ENCODE peak calls at places on chromosome 12, in nine cellular contexts. B is GM12878, D is GM20000, P is mammary epithelial cell, J is AG10803, R is HFFc6, N is kidney, H is heart left ventricle, C is endothelial cell. X is an unnamed sample.

GRCh38 chr12:79452906-79453305 is 237.9 kb downstream of the PAWR start:
- DNase-seq in N (no peak), J (no peak), C (no peak), B (no peak), H (no peak), P (no peak), D (no peak), R (no peak), X (no peak)

GRCh38 chr12:110426300-110426910 is 22.9 kb upstream of the ANAPC7 start:
- DNase-seq in D (no peak), N (no peak), P (no peak), H (no peak), R (no peak), B (no peak), C (no peak), J (peak; percentile 58), X (no peak)

GRCh38 chr12:108091351-108091750 is 37.7 kb upstream of the WSCD2 start:
- DNase-seq in N (no peak), H (no peak), P (no peak), J (no peak), D (no peak), C (no peak), R (no peak), B (no peak), X (no peak)

GRCh38 chr12:121894633-121895032 is 6.0 kb downstream of the PSMD9 start:
- DNase-seq in R (peak; percentile 10), J (peak; percentile 48), B (no peak), P (no peak), H (no peak), N (no peak), C (no peak), D (no peak), X (no peak)

GRCh38 chr12:112936927-112937326 is 1.3 kb upstream of the OAS3 start:
- DNase-seq in H (no peak), D (no peak), N (no peak), P (peak; percentile 92), B (no peak), C (no peak), R (no peak), J (no peak), X (no peak)

GRCh38 chr12:96912261-96912660 is 5.2 kb downstream of the NEDD1 start:
- DNase-seq in D (no peak), B (no peak), H (no peak), R (no peak), P (no peak), J (no peak), N (no peak), C (no peak), X (no peak)

GRCh38 chr12:85642810-85643209 is 193.4 kb downstream of the RASSF9 start:
- DNase-seq in C (no peak), N (no peak), B (no peak), J (peak; percentile 79), P (no peak), R (peak; percentile 58), H (no peak), D (no peak), X (no peak)

GRCh38 chr12:53217930-53218307 is 10.9 kb upstream of the ITGB7 start:
- DNase-seq in B (no peak), N (peak; percentile 39), D (no peak), J (peak; percentile 31), H (peak; percentile 29), C (no peak), R (no peak), P (peak; percentile 39), X (no peak)

GRCh38 chr12:27190761-27191160 is 53.3 kb upstream of the STK38L start:
- DNase-seq in H (no peak), D (no peak), J (peak; percentile 76), C (no peak), N (no peak), P (no peak), R (peak; percentile 54), B (no peak), X (no peak)

GRCh38 chr12:2324375-2324774 is 271.6 kb downstream of the CACNA1C start:
- DNase-seq in H (no peak), D (no peak), R (no peak), C (no peak), B (no peak), J (no peak), N (no peak), P (no peak), X (no peak)

GRCh38 chr12:2325501-2325900 is 272.7 kb downstream of the CACNA1C start:
- DNase-seq in N (no peak), B (no peak), D (no peak), H (no peak), C (no peak), R (no peak), J (no peak), P (no peak), X (no peak)

GRCh38 chr12:2323538-2324261 is 270.9 kb downstream of the CACNA1C start:
- DNase-seq in D (no peak), B (no peak), C (no peak), P (no peak), J (no peak), N (no peak), R (no peak), H (no peak), X (no peak)

GRCh38 chr12:2329811-2330210 is 277.0 kb downstream of the CACNA1C start:
- DNase-seq in H (no peak), J (no peak), D (no peak), P (no peak), R (no peak), B (no peak), C (no peak), N (no peak), X (no peak)

GRCh38 chr12:2326470-2326869 is 273.7 kb downstream of the CACNA1C start:
- DNase-seq in P (no peak), J (no peak), C (no peak), H (no peak), N (no peak), D (no peak), B (no peak), R (no peak), X (no peak)
- TF ChIP-seq CTCF in P (no peak), J (no peak), C (no peak), H (no peak), N (no peak), D (no peak), B (no peak), R (no peak), X (no peak)

GRCh38 chr12:68111995-68112394 is 47.5 kb downstream of the IFNG start:
- DNase-seq in R (no peak), N (no peak), D (no peak), C (no peak), J (no peak), B (no peak), H (no peak), P (no peak), X (no peak)

GRCh38 chr12:68109001-68109400 is 50.5 kb downstream of the IFNG start:
- DNase-seq in N (no peak), C (no peak), D (no peak), H (no peak), R (no peak), J (no peak), P (no peak), B (no peak), X (no peak)

GRCh38 chr12:68109444-68110217 is 49.9 kb downstream of the IFNG start:
- DNase-seq in P (no peak), J (no peak), H (no peak), N (no peak), B (no peak), D (no peak), C (no peak), R (no peak), X (no peak)

GRCh38 chr12:68118096-68118755 is 41.3 kb downstream of the IFNG start:
- DNase-seq in C (no peak), N (no peak), D (no peak), J (no peak), H (no peak), B (no peak), P (no peak), R (no peak), X (no peak)

GRCh38 chr12:68113644-68114043 is 45.9 kb downstream of the IFNG start:
- DNase-seq in D (no peak), B (no peak), J (no peak), R (no peak), C (no peak), P (no peak), N (no peak), H (no peak), X (no peak)
- TF ChIP-seq CTCF in D (peak; percentile 38), B (peak; percentile 67), J (peak; percentile 15), R (peak; percentile 46), C (no peak), P (peak; percentile 44), N (no peak), H (no peak), X (no peak)

GRCh38 chr12:24510581-24511125 is 438.2 kb downstream of the BCAT1 start:
- DNase-seq in J (no peak), D (no peak), P (no peak), B (no peak), C (no peak), N (no peak), R (no peak), H (no peak), X (no peak)
- TF ChIP-seq CTCF in J (no peak), D (no peak), P (no peak), B (no peak), C (no peak), N (no peak), R (no peak), H (no peak), X (no peak)

DNA sequence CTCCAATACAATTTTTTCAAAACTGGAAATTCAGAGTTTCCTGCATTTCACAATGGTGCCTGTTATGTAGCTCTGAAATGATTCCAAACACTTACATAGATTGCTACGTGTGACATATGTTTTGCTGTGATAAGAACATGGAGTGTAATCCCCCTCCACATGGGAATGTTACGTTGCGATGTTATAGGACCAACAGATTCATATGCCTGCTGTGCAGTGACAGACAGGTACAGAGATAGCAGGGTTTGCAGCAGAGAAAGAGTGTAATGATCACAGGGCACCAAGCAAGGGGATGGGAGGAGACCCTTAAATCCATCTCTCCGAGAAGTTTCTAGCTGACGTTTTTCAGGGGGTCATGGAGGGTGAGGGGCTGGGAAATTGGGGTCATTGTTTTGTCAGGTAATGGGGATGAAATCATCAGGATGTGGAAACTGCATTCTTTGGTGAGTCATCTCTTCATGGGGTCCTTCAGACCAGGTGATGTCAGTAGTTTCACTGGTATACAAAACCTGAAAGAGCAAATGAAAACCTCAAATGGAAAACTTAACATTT is 76.6 kb upstream of the OSBPL8 start:
- DNase-seq in D (no peak), J (no peak), C (no peak), P (peak; percentile 79), R (no peak), N (no peak), H (no peak), B (no peak), X (no peak)
- TF ChIP-seq CTCF in D (no peak), J (no peak), C (no peak), P (no peak), R (no peak), N (no peak), H (no peak), B (no peak), X (no peak)

X was measured in omental fat pad.